ENCODE peak calls at places on chromosomes 4 and X, in nine cellular contexts. H is ascending aorta, M is heart left ventricle, B is fibroblast of pulmonary artery, U is fibroblast of lung, P is heart right ventricle, N is AG09309, X is choroid plexus epithelial cell, R is fibroblast of mammary gland. F is an unnamed sample.

GRCh38 chr4:45453258-45453841 is 670.5 kb downstream of the GABRG1 start:
- DNase-seq in H (no peak), M (no peak), B (peak; percentile 27), U (peak; percentile 49), P (no peak), N (no peak), X (peak; percentile 39), R (peak; percentile 34), F (peak; percentile 32)

GRCh38 chrX:129540068-129540653 is at the start of gene OCRL:
- DNase-seq in H (peak; percentile 79), M (peak; percentile 76), B (peak; percentile 65), U (peak; percentile 52), P (peak; percentile 70), N (no peak), X (peak; percentile 68), R (peak; percentile 59), F (no peak)

GRCh38 chrX:152640039-152640818 is 2.5 kb downstream of the GABRQ start:
- DNase-seq in H (no peak), M (no peak), B (no peak), U (no peak), P (no peak), N (no peak), X (no peak), R (peak; percentile 33), F (no peak)

GRCh38 chrX:129959493-129959832 is 23.0 kb upstream of the BCORL1 start:
- DNase-seq in H (no peak), M (no peak), B (peak; percentile 13), U (no peak), P (no peak), N (no peak), X (peak; percentile 52), R (peak; percentile 17), F (no peak)

GRCh38 chrX:138777230-138777629 is 65.7 kb upstream of the FGF13 start:
- DNase-seq in H (no peak), M (no peak), B (no peak), U (no peak), P (no peak), N (no peak), X (no peak), R (no peak), F (no peak)

GRCh38 chr4:168387091-168387490 is 68.5 kb upstream of the DDX60 start:
- DNase-seq in H (no peak), M (no peak), B (no peak), U (no peak), P (no peak), N (no peak), X (no peak), R (no peak), F (no peak)

GRCh38 chrX:68354869-68355628 is 78.2 kb downstream of the OPHN1 start:
- DNase-seq in H (no peak), M (no peak), B (no peak), U (no peak), P (no peak), N (no peak), X (no peak), R (no peak), F (no peak)

GRCh38 chr4:13516315-13516860 is 27.9 kb downstream of the NKX3-2 start:
- DNase-seq in H (no peak), M (no peak), B (no peak), U (no peak), P (no peak), N (no peak), X (no peak), R (no peak), F (no peak)

GRCh38 chr4:7878323-7878722 is 61.3 kb downstream of the AFAP1 start:
- DNase-seq in H (peak; percentile 34), M (no peak), B (no peak), U (no peak), P (no peak), N (no peak), X (no peak), R (no peak), F (no peak)

GRCh38 chrX:134999469-134999868 is 8.7 kb downstream of the SMIM10 start:
- DNase-seq in H (no peak), M (no peak), B (peak; percentile 77), U (peak; percentile 83), P (no peak), N (no peak), X (peak; percentile 71), R (peak; percentile 70), F (no peak)

GRCh38 chrX:113400193-113400704 is 559.6 kb upstream of the AMOT start:
- DNase-seq in H (no peak), M (no peak), B (peak; percentile 58), U (no peak), P (no peak), N (no peak), X (no peak), R (no peak), F (no peak)

GRCh38 chr4:11548529-11549176 is 120.0 kb upstream of the HS3ST1 start:
- DNase-seq in H (no peak), M (no peak), B (peak; percentile 27), U (no peak), P (no peak), N (no peak), X (no peak), R (no peak), F (no peak)

GRCh38 chr4:186634591-186635128 is 79.3 kb upstream of the MTNR1A start:
- DNase-seq in H (no peak), M (no peak), B (no peak), U (no peak), P (no peak), N (no peak), X (no peak), R (no peak), F (peak; percentile 6)

GRCh38 chr4:8639777-8640720 is 47.5 kb downstream of the CPZ start:
- DNase-seq in H (no peak), M (peak; percentile 4), B (no peak), U (no peak), P (no peak), N (no peak), X (no peak), R (no peak), F (no peak)

GRCh38 chr4:105887508-105887907 is 7.8 kb upstream of the NPNT start:
- DNase-seq in H (no peak), M (no peak), B (no peak), U (no peak), P (no peak), N (no peak), X (no peak), R (no peak), F (no peak)

GRCh38 chrX:139332441-139332840 is 198.1 kb upstream of the F9 start:
- DNase-seq in H (no peak), M (no peak), B (no peak), U (no peak), P (no peak), N (no peak), X (no peak), R (no peak), F (no peak)

GRCh38 chr4:130851932-130852331 is 1756.0 kb downstream of the C4orf33 start:
- DNase-seq in H (no peak), M (no peak), B (no peak), U (no peak), P (no peak), N (no peak), X (no peak), R (no peak), F (no peak)

GRCh38 chr4:82458729-82459128 is 28.3 kb downstream of the ENOPH1 start:
- DNase-seq in H (no peak), M (no peak), B (no peak), U (no peak), P (no peak), N (no peak), X (no peak), R (no peak), F (no peak)

GRCh38 chr4:55397521-55398321 is 2.0 kb downstream of the TMEM165 start:
- DNase-seq in H (no peak), M (no peak), B (peak; percentile 91), U (peak; percentile 84), P (no peak), N (peak; percentile 61), X (peak; percentile 88), R (peak; percentile 82), F (no peak)

GRCh38 chr4:55397024-55397520 is 1.3 kb downstream of the TMEM165 start:
- DNase-seq in H (peak; percentile 65), M (no peak), B (peak; percentile 72), U (no peak), P (no peak), N (no peak), X (peak; percentile 28), R (peak; percentile 47), F (no peak)

GRCh38 chr4:55398461-55398860 is 2.7 kb downstream of the TMEM165 start:
- DNase-seq in H (no peak), M (no peak), B (peak; percentile 49), U (peak; percentile 40), P (no peak), N (no peak), X (peak; percentile 48), R (peak; percentile 73), F (no peak)

GRCh38 chr4:55399581-55399980 is 3.8 kb downstream of the TMEM165 start:
- DNase-seq in H (no peak), M (no peak), B (no peak), U (no peak), P (no peak), N (no peak), X (no peak), R (no peak), F (no peak)

GRCh38 chr4:55398966-55399365 is 3.2 kb downstream of the TMEM165 start:
- DNase-seq in H (no peak), M (no peak), B (peak; percentile 24), U (no peak), P (no peak), N (no peak), X (peak; percentile 33), R (peak; percentile 33), F (no peak)
- H3K4me3 ChIP-seq in H (peak overlapping the region; percentile 98), M (no peak overlapping the region), B (peak overlapping the region; percentile 78), U (peak overlapping the region; percentile 84), P (peak overlapping the region; percentile 84), N (peak overlapping the region; percentile 59), X (peak overlapping the region; percentile 74), R (peak overlapping the region; percentile 77), F (peak overlapping the region; percentile 61)

GRCh38 chr4:170875868-170876267 is 786.1 kb upstream of the AADAT start:
- DNase-seq in H (no peak), M (no peak), B (no peak), U (no peak), P (no peak), N (no peak), X (peak; percentile 13), R (no peak), F (no peak)
- TF ChIP-seq CTCF in H (no peak), M (no peak), B (no peak), U (no peak), P (no peak), N (no peak), X (peak; percentile 35), R (no peak), F (no peak)

DNA sequence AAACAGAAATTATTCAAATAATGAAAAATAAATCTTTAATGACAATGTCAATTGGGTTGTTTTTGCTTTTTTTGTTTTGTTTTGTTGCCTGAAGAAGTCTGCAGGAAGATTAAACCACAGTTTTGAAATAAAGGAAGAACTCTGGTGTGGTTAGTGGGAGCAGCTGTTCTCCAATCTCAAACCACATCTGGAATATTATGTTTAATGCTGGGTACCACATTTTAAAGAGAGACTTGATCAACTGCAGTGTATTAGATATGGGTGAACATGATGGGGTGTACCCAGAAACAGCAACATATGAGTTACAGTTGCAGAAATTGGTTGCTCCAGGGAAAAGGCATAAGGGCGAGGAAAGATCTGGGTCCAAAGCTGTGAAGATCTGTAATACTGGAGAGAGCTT is 171.2 kb upstream of the RPL34 start:
- DNase-seq in H (no peak), M (no peak), B (no peak), U (no peak), P (no peak), N (no peak), X (no peak), R (no peak), F (no peak)
- H3K4me3 ChIP-seq in H (no peak overlapping the region), M (no peak overlapping the region), B (no peak overlapping the region), U (no peak overlapping the region), P (no peak overlapping the region), N (no peak overlapping the region), X (no peak overlapping the region), R (no peak overlapping the region), F (no peak overlapping the region)

GRCh38 chr4:95363579-95363965 is 185.2 kb downstream of the UNC5C start:
- DNase-seq in H (no peak), M (no peak), B (no peak), U (no peak), P (no peak), N (no peak), X (no peak), R (no peak), F (no peak)
- TF ChIP-seq CTCF in H (no peak), M (no peak), B (no peak), U (no peak), P (no peak), N (no peak), X (no peak), R (no peak), F (no peak)